ENCODE peak calls at places on chromosomes 11 and 22, in five cellular contexts. One of them, this sample, is unnamed.
A peak's percentile ranks its signal among the peaks of the same experiment; 100 is the strongest.

GRCh38 chr11:75033916-75034315 is 45.2 kb downstream of the NEU3 start:
- DNase-seq in CD8-positive, alpha-beta T cell: no peak
- DNase-seq in adipocyte: no peak
- DNase-seq in right lobe of liver: no peak
- DNase-seq in left ventricle myocardium inferior: no peak
- DNase-seq in this sample: no peak

GRCh38 chr11:29317669-29318068 is 699.2 kb downstream of the KCNA4 start:
- DNase-seq in CD8-positive, alpha-beta T cell: no peak
- DNase-seq in adipocyte: no peak
- DNase-seq in right lobe of liver: no peak
- DNase-seq in left ventricle myocardium inferior: no peak
- DNase-seq in this sample: no peak

GRCh38 chr11:65310215-65310614 is 4.5 kb upstream of the CDC42EP2 start:
- DNase-seq in CD8-positive, alpha-beta T cell: no peak
- DNase-seq in adipocyte: no peak
- DNase-seq in right lobe of liver: no peak
- DNase-seq in left ventricle myocardium inferior: peak; percentile 71
- DNase-seq in this sample: no peak

GRCh38 chr11:15842345-15842744 is 514.0 kb downstream of the SOX6 start:
- DNase-seq in CD8-positive, alpha-beta T cell: no peak
- DNase-seq in adipocyte: no peak
- DNase-seq in right lobe of liver: no peak
- DNase-seq in left ventricle myocardium inferior: no peak
- DNase-seq in this sample: no peak

GRCh38 chr11:134730096-134730495 is 318.1 kb upstream of the B3GAT1 start:
- DNase-seq in CD8-positive, alpha-beta T cell: no peak
- DNase-seq in adipocyte: no peak
- DNase-seq in right lobe of liver: no peak
- DNase-seq in left ventricle myocardium inferior: no peak
- DNase-seq in this sample: no peak

GRCh38 chr11:95566151-95566670 is 223.4 kb downstream of the FAM76B start:
- DNase-seq in CD8-positive, alpha-beta T cell: no peak
- DNase-seq in adipocyte: peak; percentile 61
- DNase-seq in right lobe of liver: no peak
- DNase-seq in left ventricle myocardium inferior: no peak
- DNase-seq in this sample: no peak

GRCh38 chr11:13135385-13136271 is 126.5 kb downstream of the RASSF10 start:
- DNase-seq in CD8-positive, alpha-beta T cell: no peak
- DNase-seq in adipocyte: peak; percentile 50
- DNase-seq in right lobe of liver: no peak
- DNase-seq in left ventricle myocardium inferior: no peak
- DNase-seq in this sample: no peak

GRCh38 chr11:832529-833113 is at the start of gene CD151:
- DNase-seq in CD8-positive, alpha-beta T cell: peak; percentile 41
- DNase-seq in adipocyte: peak; percentile 87
- DNase-seq in right lobe of liver: no peak
- DNase-seq in left ventricle myocardium inferior: peak; percentile 54
- DNase-seq in this sample: peak; percentile 89

GRCh38 chr22:37480387-37481346 is 5.5 kb downstream of the MFNG start:
- DNase-seq in CD8-positive, alpha-beta T cell: no peak
- DNase-seq in adipocyte: no peak
- DNase-seq in right lobe of liver: no peak
- DNase-seq in left ventricle myocardium inferior: no peak
- DNase-seq in this sample: peak; percentile 63

GRCh38 chr11:33480636-33481035 is 220.0 kb downstream of the C11orf91 start:
- DNase-seq in CD8-positive, alpha-beta T cell: no peak
- DNase-seq in adipocyte: no peak
- DNase-seq in right lobe of liver: no peak
- DNase-seq in left ventricle myocardium inferior: no peak
- DNase-seq in this sample: no peak

GRCh38 chr11:43874738-43875137 is 5.9 kb upstream of the ALKBH3 start:
- DNase-seq in CD8-positive, alpha-beta T cell: no peak
- DNase-seq in adipocyte: no peak
- DNase-seq in right lobe of liver: no peak
- DNase-seq in left ventricle myocardium inferior: no peak
- DNase-seq in this sample: no peak

GRCh38 chr22:21045585-21046294 is at the start of gene LRRC74B:
- DNase-seq in CD8-positive, alpha-beta T cell: peak; percentile 42
- DNase-seq in adipocyte: peak; percentile 95
- DNase-seq in right lobe of liver: peak; percentile 84
- DNase-seq in left ventricle myocardium inferior: peak; percentile 89
- DNase-seq in this sample: peak; percentile 92

GRCh38 chr11:79626135-79626748 is 185.4 kb upstream of the TENM4 start:
- DNase-seq in CD8-positive, alpha-beta T cell: no peak
- DNase-seq in adipocyte: peak; percentile 10
- DNase-seq in right lobe of liver: no peak
- DNase-seq in left ventricle myocardium inferior: no peak
- DNase-seq in this sample: no peak

GRCh38 chr22:36456459-36456835 is 25.0 kb downstream of the TXN2 start:
- DNase-seq in CD8-positive, alpha-beta T cell: no peak
- DNase-seq in adipocyte: no peak
- DNase-seq in right lobe of liver: no peak
- DNase-seq in left ventricle myocardium inferior: no peak
- DNase-seq in this sample: no peak

GRCh38 chr22:36453266-36453607 is 28.2 kb downstream of the TXN2 start:
- DNase-seq in CD8-positive, alpha-beta T cell: no peak
- DNase-seq in adipocyte: no peak
- DNase-seq in right lobe of liver: no peak
- DNase-seq in left ventricle myocardium inferior: no peak
- DNase-seq in this sample: no peak

GRCh38 chr22:36453855-36454378 is 27.5 kb downstream of the TXN2 start:
- DNase-seq in CD8-positive, alpha-beta T cell: no peak
- DNase-seq in adipocyte: no peak
- DNase-seq in right lobe of liver: no peak
- DNase-seq in left ventricle myocardium inferior: no peak
- DNase-seq in this sample: no peak

GRCh38 chr22:36455571-36456458 is 25.6 kb downstream of the TXN2 start:
- DNase-seq in CD8-positive, alpha-beta T cell: no peak
- DNase-seq in adipocyte: no peak
- DNase-seq in right lobe of liver: no peak
- DNase-seq in left ventricle myocardium inferior: no peak
- DNase-seq in this sample: peak; percentile 76

GRCh38 chr22:36454916-36455570 is 26.4 kb downstream of the TXN2 start:
- DNase-seq in CD8-positive, alpha-beta T cell: peak; percentile 94
- DNase-seq in adipocyte: peak; percentile 84
- DNase-seq in right lobe of liver: peak; percentile 95
- DNase-seq in left ventricle myocardium inferior: peak; percentile 93
- DNase-seq in this sample: peak; percentile 100
- H3K4me3 ChIP-seq in CD8-positive, alpha-beta T cell: peak overlapping the region; percentile 84
- H3K4me3 ChIP-seq in adipocyte: peak overlapping the region; percentile 69
- H3K4me3 ChIP-seq in right lobe of liver: peak overlapping the region; percentile 50
- H3K4me3 ChIP-seq in left ventricle myocardium inferior: peak overlapping the region; percentile 66
- H3K4me3 ChIP-seq in this sample: peak overlapping the region; percentile 39

GRCh38 chr22:19137384-19138216 is 6.5 kb downstream of the TSSK2 start:
- DNase-seq in CD8-positive, alpha-beta T cell: no peak
- DNase-seq in adipocyte: no peak
- DNase-seq in right lobe of liver: no peak
- DNase-seq in left ventricle myocardium inferior: no peak
- DNase-seq in this sample: peak; percentile 60
- H3K36me3 ChIP-seq in CD8-positive, alpha-beta T cell: peaks cover 55% of the 10 kb centered on the region
- H3K36me3 ChIP-seq in adipocyte: peaks cover 89% of the 10 kb centered on the region
- H3K36me3 ChIP-seq in right lobe of liver: peaks cover 55% of the 10 kb centered on the region
- H3K36me3 ChIP-seq in left ventricle myocardium inferior: peaks cover 95% of the 10 kb centered on the region
- H3K36me3 ChIP-seq in this sample: no peaks in the 10 kb centered on the region

GRCh38 chr22:29308791-29309262 is 2.4 kb downstream of the GAS2L1 start:
- DNase-seq in CD8-positive, alpha-beta T cell: peak; percentile 18
- DNase-seq in adipocyte: peak; percentile 18
- DNase-seq in right lobe of liver: no peak
- DNase-seq in left ventricle myocardium inferior: no peak
- DNase-seq in this sample: no peak
- H3K4me3 ChIP-seq in CD8-positive, alpha-beta T cell: no peak overlapping the region
- H3K4me3 ChIP-seq in adipocyte: peak overlapping the region; percentile 32
- H3K4me3 ChIP-seq in right lobe of liver: no peak overlapping the region
- H3K4me3 ChIP-seq in left ventricle myocardium inferior: peak overlapping the region; percentile 94
- H3K4me3 ChIP-seq in this sample: peak overlapping the region; percentile 89

DNA sequence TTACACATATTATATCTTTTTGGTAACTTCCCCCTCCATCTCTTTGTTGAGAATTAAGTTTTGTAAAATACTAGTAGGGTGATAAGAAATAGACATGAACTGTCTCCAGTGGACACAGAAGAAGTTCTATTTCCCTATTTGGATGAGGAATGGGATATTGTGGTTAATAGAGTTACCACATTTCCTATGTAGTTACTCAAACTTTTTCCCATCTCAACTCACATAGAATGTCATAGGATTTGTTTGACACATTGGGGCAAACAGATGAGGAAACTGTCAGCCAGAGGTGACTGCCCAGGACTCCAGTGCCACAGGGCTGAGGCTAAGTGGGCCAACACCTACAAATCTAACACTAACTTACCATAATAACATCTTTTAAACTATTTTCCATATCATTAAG is 58.3 kb downstream of the CCDC83 start:
- DNase-seq in CD8-positive, alpha-beta T cell: no peak
- DNase-seq in adipocyte: no peak
- DNase-seq in right lobe of liver: no peak
- DNase-seq in left ventricle myocardium inferior: no peak
- DNase-seq in this sample: no peak
- H3K36me3 ChIP-seq in CD8-positive, alpha-beta T cell: no peaks in the 10 kb centered on the region
- H3K36me3 ChIP-seq in adipocyte: no peaks in the 10 kb centered on the region
- H3K36me3 ChIP-seq in right lobe of liver: no peaks in the 10 kb centered on the region
- H3K36me3 ChIP-seq in left ventricle myocardium inferior: no peaks in the 10 kb centered on the region
- H3K36me3 ChIP-seq in this sample: no peaks in the 10 kb centered on the region